ENCODE peak calls at places on chromosomes 3 and 15, in ten cellular contexts. E is left kidney; Q is A172; Y is C1 segment of cervical spinal cord; V is stimulated activated CD4-positive, alpha-beta T cell treated with anti-CD3 and anti-CD28 coated beads, Interleukin-4, amount 100 ng/mL, for 24 hours; I is frontal cortex; N is dermis microvascular lymphatic vessel endothelial cell; A is astrocyte of the hippocampus; K is adrenal gland; T is KBM-7. D is an unnamed sample.

GRCh38 chr3:175163686-175164085 is 304.6 kb downstream of the NAALADL2 start:
- DNase-seq in I (no peak), Y (no peak), K (no peak), A (no peak), V (no peak), Q (no peak), T (no peak), N (no peak), E (no peak), D (no peak)

GRCh38 chr15:99717129-99718024 is 15.9 kb downstream of the LYSMD4 start:
- DNase-seq in N (no peak), A (no peak), Q (no peak), T (no peak), Y (no peak), V (no peak), K (no peak), I (no peak), E (no peak), D (no peak)

GRCh38 chr3:151912041-151912440 is 38.6 kb downstream of the SUCNR1 start:
- DNase-seq in I (no peak), Q (peak), Y (no peak), A (no peak), E (no peak), V (no peak), T (no peak), N (no peak), K (no peak), D (no peak)

GRCh38 chr3:194141415-194142155 is 5.6 kb downstream of the HES1 start:
- DNase-seq in T (peak), Y (peak), E (peak), I (peak), K (peak), Q (peak), V (peak), N (peak), A (peak), D (peak)

GRCh38 chr15:80434926-80435720 is 30.9 kb downstream of the ARNT2 start:
- DNase-seq in N (no peak), T (no peak), I (no peak), K (no peak), A (no peak), V (no peak), E (peak), Y (no peak), Q (no peak), D (no peak)

GRCh38 chr15:92930776-92931175 is 30.7 kb downstream of the CHD2 start:
- DNase-seq in Y (no peak), E (peak), I (no peak), Q (peak), T (no peak), K (no peak), A (peak), N (no peak), V (no peak), D (no peak)

GRCh38 chr15:63083046-63083445 is 38.6 kb upstream of the LACTB start:
- DNase-seq in N (no peak), Q (no peak), Y (no peak), T (no peak), K (no peak), I (no peak), V (no peak), A (no peak), E (peak), D (no peak)

GRCh38 chr3:66353530-66353929 is 132.7 kb downstream of the SLC25A26 start:
- DNase-seq in Q (no peak), E (peak), A (peak), K (no peak), V (no peak), I (no peak), Y (no peak), N (no peak), T (no peak), D (no peak)

GRCh38 chr3:4401441-4401840 is 65.6 kb downstream of the SUMF1 start:
- DNase-seq in Q (no peak), K (no peak), Y (no peak), N (no peak), A (no peak), V (no peak), E (no peak), T (no peak), I (no peak), D (no peak)

GRCh38 chr3:114879059-114880031 is 267.7 kb downstream of the ZBTB20 start:
- DNase-seq in N (no peak), K (peak), A (peak), E (no peak), I (no peak), Q (peak), V (no peak), Y (no peak), T (peak), D (no peak)

GRCh38 chr3:196096382-196096953 is 14.6 kb upstream of the TFRC start:
- DNase-seq in N (no peak), Y (peak), T (peak), I (peak), E (no peak), K (peak), V (no peak), A (peak), Q (no peak), D (no peak)

GRCh38 chr3:173983353-173983752 is 585.8 kb downstream of the NLGN1 start:
- DNase-seq in E (no peak), A (peak), K (no peak), I (no peak), Q (no peak), T (no peak), N (no peak), Y (no peak), V (no peak), D (no peak)

GRCh38 chr3:171187706-171188290 is 161.3 kb upstream of the SLC2A2 start:
- DNase-seq in V (peak), N (peak), I (peak), A (peak), E (peak), Y (no peak), T (peak), K (peak), Q (peak), D (no peak)

GRCh38 chr15:72764656-72765055 is 18.9 kb downstream of the ADPGK start:
- DNase-seq in K (no peak), T (no peak), V (no peak), E (no peak), Q (no peak), A (no peak), N (no peak), Y (no peak), I (no peak), D (no peak)

GRCh38 chr3:184380210-184380626 is 364 bp downstream of the CHRD start:
- DNase-seq in K (peak), N (no peak), Y (no peak), I (peak), A (peak), T (no peak), E (peak), V (no peak), Q (no peak), D (no peak)

GRCh38 chr3:32285910-32286309 is 47.4 kb downstream of the CMTM8 start:
- DNase-seq in N (no peak), Q (no peak), V (no peak), E (peak), Y (no peak), T (no peak), K (no peak), A (no peak), I (no peak), D (no peak)

GRCh38 chr15:72229076-72229946 is 1.7 kb downstream of the PKM start:
- DNase-seq in A (peak), T (peak), N (no peak), E (peak), Y (no peak), K (no peak), V (peak), I (no peak), Q (peak), D (no peak)

GRCh38 chr3:42702982-42703694 is 540 bp upstream of the HHATL start:
- DNase-seq in V (no peak), E (no peak), T (no peak), Q (no peak), Y (no peak), N (no peak), A (no peak), I (no peak), K (no peak), D (no peak)

GRCh38 chr3:46960081-46960701 is 16.4 kb downstream of the CCDC12 start:
- DNase-seq in Q (no peak), T (no peak), K (peak), N (peak), E (peak), A (peak), I (no peak), V (no peak), Y (no peak), D (no peak)

GRCh38 chr3:16789344-16790100 is 95.2 kb upstream of the PLCL2 start:
- DNase-seq in Y (no peak), K (no peak), N (no peak), V (no peak), T (no peak), A (no peak), E (no peak), I (no peak), Q (no peak), D (no peak)